ENCODE peak calls at places on chromosomes 7 and 10, in seven cellular contexts. H, C, T, I, R, Q and F are unnamed samples.

GRCh38 chr10:5604946-5605345 is 61.4 kb downstream of the ASB13 start:
- DNase-seq in C (no peak), H (no peak), I (no peak), R (no peak), T (no peak), Q (no peak), F (no peak)

GRCh38 chr10:128568491-128568890 is 442.3 kb upstream of the MKI67 start:
- DNase-seq in R (no peak), I (no peak), H (no peak), T (no peak), C (no peak), Q (no peak), F (no peak)

GRCh38 chr7:112990619-112991018 is 96.0 kb downstream of the GPR85 start:
- DNase-seq in C (no peak), Q (no peak), R (no peak), H (no peak), T (no peak), I (no peak), F (no peak)

GRCh38 chr10:14557573-14557972 is 217.1 kb downstream of the FAM107B start:
- DNase-seq in R (no peak), C (no peak), T (no peak), H (no peak), Q (no peak), I (no peak), F (no peak)

GRCh38 chr7:149685455-149685854 is 87.9 kb downstream of the ZNF467 start:
- DNase-seq in Q (no peak), T (no peak), R (no peak), C (peak; percentile 11), H (no peak), I (no peak), F (no peak)

GRCh38 chr10:79331226-79331625 is 16.0 kb upstream of the PPIF start:
- DNase-seq in T (no peak), H (no peak), Q (no peak), R (no peak), C (no peak), I (no peak), F (no peak)

GRCh38 chr7:21641546-21641945 is 98.7 kb downstream of the DNAH11 start:
- DNase-seq in Q (no peak), I (no peak), H (no peak), R (no peak), C (no peak), T (no peak), F (no peak)

GRCh38 chr10:133520193-133520738 is 6.9 kb upstream of the CYP2E1 start:
- DNase-seq in T (peak; percentile 63), I (peak; percentile 4), H (peak; percentile 85), Q (peak; percentile 79), C (peak; percentile 79), R (peak; percentile 77), F (peak; percentile 64)

GRCh38 chr7:98398567-98399372 is 2.1 kb downstream of the BAIAP2L1 start:
- DNase-seq in H (no peak), C (peak; percentile 70), I (no peak), Q (peak; percentile 36), R (no peak), T (no peak), F (no peak)

GRCh38 chr7:106737202-106737562 is 76.2 kb upstream of the CCDC71L start:
- DNase-seq in I (no peak), C (peak; percentile 9), Q (no peak), H (no peak), T (no peak), R (no peak), F (no peak)

GRCh38 chr7:584122-584465 is 64.4 kb upstream of the PDGFA start:
- DNase-seq in Q (no peak), C (no peak), T (no peak), R (no peak), I (no peak), H (no peak), F (no peak)

GRCh38 chr7:2897023-2897422 is 52.9 kb upstream of the GNA12 start:
- DNase-seq in H (no peak), C (no peak), Q (no peak), I (no peak), T (no peak), R (no peak), F (no peak)

GRCh38 chr7:158270106-158270775 is 317.4 kb downstream of the PTPRN2 start:
- DNase-seq in T (no peak), H (no peak), Q (no peak), R (no peak), C (no peak), I (no peak), F (no peak)

GRCh38 chr10:49567810-49568209 is 28.9 kb upstream of the ERCC6 start:
- DNase-seq in Q (no peak), H (no peak), R (no peak), C (no peak), I (no peak), T (no peak), F (no peak)

GRCh38 chr7:19248681-19249080 is 103.5 kb upstream of the FERD3L start:
- DNase-seq in R (no peak), C (no peak), H (no peak), I (no peak), Q (no peak), T (no peak), F (no peak)

GRCh38 chr10:93071674-93072224 is 1.9 kb upstream of the CYP26A1 start:
- DNase-seq in Q (no peak), T (no peak), H (no peak), C (peak; percentile 43), R (no peak), I (no peak), F (no peak)

GRCh38 chr7:131895541-131896173 is 339.2 kb upstream of the PODXL start:
- DNase-seq in T (no peak), H (no peak), R (no peak), Q (no peak), I (peak; percentile 89), C (peak; percentile 85), F (no peak)

GRCh38 chr7:69738396-69738889 is 140.2 kb downstream of the AUTS2 start:
- DNase-seq in C (peak; percentile 9), T (no peak), H (peak; percentile 41), I (no peak), Q (peak; percentile 88), R (no peak), F (no peak)

GRCh38 chr7:115747174-115747573 is 283.4 kb downstream of the TFEC start:
- DNase-seq in Q (peak; percentile 55), C (no peak), T (no peak), R (no peak), I (no peak), H (no peak), F (no peak)

GRCh38 chr7:83936056-83936703 is 258.4 kb downstream of the SEMA3A start:
- DNase-seq in C (peak; percentile 81), I (no peak), H (peak; percentile 67), R (peak; percentile 34), T (peak; percentile 22), Q (peak; percentile 78), F (peak; percentile 39)

GRCh38 chr7:117873056-117873932 is at the start of gene CTTNBP2:
- DNase-seq in T (peak; percentile 50), I (no peak), Q (peak; percentile 8), R (peak; percentile 57), H (peak; percentile 32), C (peak; percentile 17), F (peak; percentile 33)

GRCh38 chr7:131624536-131624935 is 68.1 kb upstream of the PODXL start:
- DNase-seq in H (no peak), Q (no peak), C (no peak), R (no peak), T (no peak), I (no peak), F (no peak)

GRCh38 chr10:95756061-95756751 is at the start of gene ENTPD1:
- DNase-seq in T (peak; percentile 25), I (no peak), H (no peak), C (no peak), R (no peak), Q (peak; percentile 78), F (peak; percentile 19)

GRCh38 chr7:936131-937054 is 18.1 kb downstream of the ADAP1 start:
- DNase-seq in H (no peak), Q (peak; percentile 96), I (no peak), R (no peak), C (peak; percentile 48), T (no peak), F (no peak)

GRCh38 chr10:102752266-102752930 is 8.7 kb downstream of the WBP1L start:
- DNase-seq in R (peak; percentile 49), I (no peak), T (no peak), C (no peak), Q (no peak), H (no peak), F (no peak)

GRCh38 chr7:120941064-120941463 is 9.5 kb upstream of the ING3 start:
- DNase-seq in H (no peak), T (no peak), Q (no peak), R (no peak), C (no peak), I (no peak), F (no peak)